ENCODE peak calls at places on chromosomes 16 and 17, in four cellular contexts. A is stromal cell of bone marrow; O is nephron progenitor cell; I is stimulated activated CD8-positive, alpha-beta memory T cell treated with anti-CD3 and anti-CD28 coated beads, Interleukin-15, amount 100 ng/mL, for 24 hours. F is an unnamed sample.

GRCh38 chr16:47732122-47732805 is 271.1 kb downstream of the PHKB start:
- DNase-seq in A (peak), O (no peak), I (no peak), F (peak)

GRCh38 chr17:79160980-79161621 is 86.5 kb downstream of the ENGASE start:
- DNase-seq in A (no peak), O (no peak), I (no peak), F (no peak)

GRCh38 chr16:75351183-75351582 is 82.1 kb downstream of the CFDP1 start:
- DNase-seq in A (peak), O (no peak), I (no peak), F (peak)

GRCh38 chr17:7495906-7496434 is 11.8 kb downstream of the POLR2A start:
- DNase-seq in A (no peak), O (no peak), I (no peak), F (no peak)

GRCh38 chr17:1769826-1770477 is 8.1 kb downstream of the SERPINF1 start:
- DNase-seq in A (no peak), O (peak), I (no peak), F (no peak)

GRCh38 chr17:49016775-49017463 is 19.7 kb downstream of the IGF2BP1 start:
- DNase-seq in A (peak), O (no peak), I (no peak), F (no peak)

GRCh38 chr17:57735707-57736106 is 9.4 kb downstream of the CCDC182 start:
- DNase-seq in A (no peak), O (no peak), I (no peak), F (no peak)

GRCh38 chr17:49486012-49486641 is 9.0 kb upstream of the NGFR start:
- DNase-seq in A (no peak), O (peak), I (no peak), F (no peak)

GRCh38 chr16:17106243-17106791 is 364.4 kb downstream of the XYLT1 start:
- DNase-seq in A (no peak), O (no peak), I (no peak), F (no peak)

GRCh38 chr17:75640556-75641119 is 7.4 kb downstream of the SMIM5 start:
- DNase-seq in A (no peak), O (no peak), I (no peak), F (no peak)

GRCh38 chr16:27427538-27427937 is 25.6 kb downstream of the IL21R start:
- DNase-seq in A (no peak), O (no peak), I (no peak), F (no peak)

GRCh38 chr16:53821957-53822625 is 118.1 kb downstream of the FTO start:
- DNase-seq in A (peak), O (no peak), I (no peak), F (peak)

GRCh38 chr16:48052731-48053130 is 103.1 kb downstream of the ABCC12 start:
- DNase-seq in A (no peak), O (no peak), I (no peak), F (no peak)

F was measured in GM04503.